ENCODE peak calls at places on chromosome X, in four cellular contexts. P, C, G and D are unnamed samples.
A peak's percentile ranks its signal among the peaks of the same experiment; 100 is the strongest.

GRCh38 chrX:51893931-51894696 is 691 bp downstream of the MAGED1 start:
- DNase-seq in P (no peak), C (no peak), G (peak; percentile 50), D (peak; percentile 18)

GRCh38 chrX:120310861-120311631 is at the start of gene TMEM255A:
- DNase-seq in P (no peak), C (no peak), G (peak; percentile 56), D (peak; percentile 60)

GRCh38 chrX:9337056-9337455 is 127.8 kb upstream of the TBL1X start:
- DNase-seq in P (no peak), C (no peak), G (no peak), D (no peak)

GRCh38 chrX:23902419-23902818 is 5.3 kb downstream of the APOO start:
- DNase-seq in P (no peak), C (peak; percentile 50), G (no peak), D (peak; percentile 39)

GRCh38 chrX:18099745-18100144 is 120.9 kb downstream of the BEND2 start:
- DNase-seq in P (no peak), C (no peak), G (no peak), D (no peak)

GRCh38 chrX:54246866-54247265 is 63.8 kb upstream of the FAM120C start:
- DNase-seq in P (no peak), C (no peak), G (no peak), D (no peak)

GRCh38 chrX:16445166-16445752 is 204.7 kb upstream of the S100G start:
- DNase-seq in P (no peak), C (peak; percentile 1), G (no peak), D (peak; percentile 52)

GRCh38 chrX:28693101-28693500 is 105.9 kb downstream of the IL1RAPL1 start:
- DNase-seq in P (no peak), C (no peak), G (no peak), D (no peak)

GRCh38 chrX:44183329-44183728 is 160.1 kb downstream of the EFHC2 start:
- DNase-seq in P (no peak), C (no peak), G (no peak), D (no peak)

GRCh38 chrX:65745992-65746391 is 78.5 kb downstream of the MSN start:
- DNase-seq in P (no peak), C (no peak), G (no peak), D (no peak)

GRCh38 chrX:40468033-40468979 is 112.5 kb upstream of the ATP6AP2 start:
- DNase-seq in P (peak; percentile 47), C (peak; percentile 86), G (no peak), D (peak; percentile 46)

GRCh38 chrX:82757614-82758013 is 750.5 kb upstream of the POU3F4 start:
- DNase-seq in P (no peak), C (no peak), G (no peak), D (no peak)

GRCh38 chrX:129637217-129638109 is 17.3 kb downstream of the APLN start:
- DNase-seq in P (peak; percentile 33), C (peak; percentile 24), G (peak; percentile 85), D (peak; percentile 88)

GRCh38 chrX:66504481-66504880 is 134.4 kb downstream of the EDA2R start:
- DNase-seq in P (no peak), C (no peak), G (no peak), D (no peak)

GRCh38 chrX:24494544-24495113 is 29.5 kb downstream of the PDK3 start:
- DNase-seq in P (no peak), C (peak; percentile 75), G (no peak), D (peak; percentile 23)

GRCh38 chrX:39196192-39197102 is 395.2 kb downstream of the MID1IP1 start:
- DNase-seq in P (peak; percentile 90), C (no peak), G (no peak), D (no peak)

GRCh38 chrX:132819885-132820284 is 138.5 kb downstream of the HS6ST2 start:
- DNase-seq in P (no peak), C (no peak), G (no peak), D (no peak)

GRCh38 chrX:68686684-68687045 is 39.2 kb downstream of the STARD8 start:
- DNase-seq in P (no peak), C (no peak), G (no peak), D (no peak)

GRCh38 chrX:32597777-32598176 is 613.6 kb downstream of the DMD start:
- DNase-seq in P (no peak), C (no peak), G (no peak), D (no peak)

GRCh38 chrX:141405486-141405877 is 163.2 kb upstream of the SPANXC start:
- DNase-seq in P (no peak), C (no peak), G (no peak), D (no peak)

GRCh38 chrX:124010157-124010556 is 48.7 kb downstream of the STAG2 start:
- DNase-seq in P (no peak), C (no peak), G (no peak), D (no peak)

GRCh38 chrX:124406294-124407013 is 60.1 kb downstream of the SH2D1A start:
- DNase-seq in P (no peak), C (peak; percentile 31), G (peak; percentile 49), D (peak; percentile 80)

GRCh38 chrX:16712116-16712824 is at the start of gene CTPS2:
- DNase-seq in P (no peak), C (peak; percentile 39), G (peak; percentile 64), D (peak; percentile 62)

GRCh38 chrX:12906392-12906791 is at the start of gene TLR8:
- DNase-seq in P (no peak), C (no peak), G (no peak), D (no peak)

GRCh38 chrX:100829730-100830129 is 9.5 kb downstream of the CSTF2 start:
- DNase-seq in P (peak; percentile 45), C (no peak), G (no peak), D (no peak)

GRCh38 chrX:10509397-10509796 is 111.0 kb downstream of the MID1 start:
- DNase-seq in P (no peak), C (no peak), G (no peak), D (no peak)

GRCh38 chrX:14673764-14674163 is 144.4 kb downstream of the GLRA2 start:
- DNase-seq in P (peak; percentile 70), C (peak; percentile 39), G (no peak), D (peak; percentile 21)

GRCh38 chrX:106802063-106802387 is 448 bp upstream of the TBC1D8B start:
- DNase-seq in P (no peak), C (peak; percentile 3), G (no peak), D (peak; percentile 27)

GRCh38 chrX:84188320-84188834 is 378 bp upstream of the RPS6KA6 start:
- DNase-seq in P (no peak), C (no peak), G (peak; percentile 53), D (peak; percentile 63)

GRCh38 chrX:1462596-1463251 is 10.0 kb upstream of the ASMTL start:
- DNase-seq in P (no peak), C (no peak), G (peak; percentile 26), D (no peak)

GRCh38 chrX:25941559-25942250 is 196.4 kb upstream of the MAGEB18 start:
- DNase-seq in P (no peak), C (no peak), G (no peak), D (no peak)

GRCh38 chrX:57528670-57529255 is 63.0 kb upstream of the ZXDB start:
- DNase-seq in P (no peak), C (peak; percentile 5), G (peak; percentile 42), D (no peak)

GRCh38 chrX:125004799-125005198 is 314.9 kb upstream of the TEX13C start:
- DNase-seq in P (no peak), C (no peak), G (no peak), D (no peak)

GRCh38 chrX:1511150-1511549 is 25.8 kb downstream of the P2RY8 start:
- DNase-seq in P (no peak), C (no peak), G (no peak), D (no peak)

GRCh38 chrX:68420559-68420958 is 12.7 kb downstream of the OPHN1 start:
- DNase-seq in P (no peak), C (no peak), G (no peak), D (no peak)

GRCh38 chrX:108168961-108169740 is 77.6 kb downstream of the ATG4A start:
- DNase-seq in P (no peak), C (no peak), G (no peak), D (no peak)

GRCh38 chrX:22430701-22431100 is 158.0 kb downstream of the CBLL2 start:
- DNase-seq in P (no peak), C (no peak), G (no peak), D (no peak)

GRCh38 chrX:45758738-45759397 is 558.2 kb upstream of the DIPK2B start:
- DNase-seq in P (peak; percentile 64), C (no peak), G (no peak), D (no peak)
- TF ChIP-seq SUZ12 in P (no peak), C (no peak), G (no peak), D (no peak)

DNA sequence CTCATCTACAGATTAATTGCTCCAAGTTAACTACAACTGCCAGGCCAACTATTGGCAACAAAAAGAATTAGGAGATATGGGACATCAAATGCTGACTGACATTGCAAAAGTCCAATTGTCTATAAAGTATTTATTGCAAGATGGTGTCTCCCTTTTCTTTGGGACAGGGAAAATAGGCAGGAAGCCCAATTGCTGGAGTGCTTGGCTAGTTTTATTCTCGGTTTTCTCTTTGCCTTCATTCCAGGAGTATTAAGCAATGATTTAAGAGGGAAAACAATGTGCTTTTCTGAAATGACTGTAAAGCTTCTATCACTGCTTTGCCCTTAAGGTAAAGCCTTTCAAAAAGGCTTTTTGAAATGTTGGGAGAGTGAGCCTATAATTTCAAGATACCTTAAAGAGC is 62.8 kb upstream of the DIAPH2 start:
- DNase-seq in P (no peak), C (no peak), G (no peak), D (no peak)
- TF ChIP-seq SP1 in P (no peak), C (no peak), G (no peak), D (no peak)

GRCh38 chrX:30889147-30890125 is at the start of gene TAB3:
- DNase-seq in P (peak; percentile 89), C (peak; percentile 94), G (peak; percentile 82), D (peak; percentile 88)

GRCh38 chrX:30888526-30889146 is 418 bp downstream of the TAB3 start:
- DNase-seq in P (no peak), C (no peak), G (peak; percentile 42), D (peak; percentile 17)

GRCh38 chrX:30887288-30887687 is 1.8 kb downstream of the TAB3 start:
- DNase-seq in P (no peak), C (no peak), G (no peak), D (no peak)

GRCh38 chrX:30885136-30885535 is 3.9 kb downstream of the TAB3 start:
- DNase-seq in P (no peak), C (no peak), G (no peak), D (no peak)

GRCh38 chrX:30887721-30888120 is 1.3 kb downstream of the TAB3 start:
- DNase-seq in P (no peak), C (no peak), G (no peak), D (no peak)
- TF ChIP-seq SUZ12 in P (no peak), C (no peak), G (no peak), D (no peak)

GRCh38 chrX:3046253-3046909 is 5.1 kb downstream of the ARSF start:
- DNase-seq in P (no peak), C (no peak), G (no peak), D (no peak)
- TF ChIP-seq SP1 in P (no peak), C (no peak), G (no peak), D (no peak)